ENCODE peak calls at places on chromosomes 4 and X, in four cellular contexts. O is keratinocyte, K is testis, J is left lung. P is an unnamed sample.

GRCh38 chrX:39728025-39728424 is 369.7 kb downstream of the BCOR start:
- DNase-seq in K (no peak), O (no peak), J (no peak), P (no peak)

GRCh38 chr4:41413670-41414069 is 124.3 kb upstream of the LIMCH1 start:
- DNase-seq in J (no peak), O (no peak), K (no peak), P (peak; percentile 72)

GRCh38 chrX:1384738-1385250 is 7.1 kb downstream of the SLC25A6 start:
- DNase-seq in O (no peak), K (peak; percentile 14), J (no peak), P (no peak)

GRCh38 chr4:53717064-53717549 is 125.8 kb upstream of the LNX1 start:
- DNase-seq in J (no peak), K (no peak), O (no peak), P (peak; percentile 69)

GRCh38 chrX:56963377-56963776 is 32.0 kb downstream of the SPIN3 start:
- DNase-seq in J (no peak), O (no peak), K (no peak), P (no peak)

GRCh38 chr4:75658881-75659280 is 14.3 kb downstream of the G3BP2 start:
- DNase-seq in O (no peak), K (no peak), J (no peak), P (peak; percentile 37)

GRCh38 chr4:122450847-122451246 is 5.7 kb downstream of the IL2 start:
- DNase-seq in O (no peak), K (peak; percentile 36), J (no peak), P (peak; percentile 33)

GRCh38 chr4:157634057-157634456 is 413.5 kb downstream of the GRIA2 start:
- DNase-seq in J (peak; percentile 15), O (no peak), K (no peak), P (no peak)

GRCh38 chr4:1408418-1408817 is 2.2 kb upstream of the NKX1-1 start:
- DNase-seq in O (no peak), J (peak; percentile 44), K (no peak), P (no peak)

GRCh38 chrX:70166601-70167590 is 10.4 kb upstream of the DGAT2L6 start:
- DNase-seq in K (no peak), J (no peak), O (peak; percentile 41), P (peak; percentile 78)

GRCh38 chr4:158741622-158742021 is 18.4 kb upstream of the PPID start:
- DNase-seq in K (no peak), O (no peak), J (no peak), P (no peak)

GRCh38 chrX:46576458-46576857 is 2.9 kb downstream of the CHST7 start:
- DNase-seq in K (peak; percentile 22), O (no peak), J (no peak), P (peak; percentile 39)

GRCh38 chrX:13463608-13464007 is 105.8 kb upstream of the EGFL6 start:
- DNase-seq in O (no peak), K (no peak), J (no peak), P (peak; percentile 93)

GRCh38 chr4:126441173-126441810 is 1126.5 kb downstream of the FAT4 start:
- DNase-seq in O (no peak), K (no peak), J (no peak), P (no peak)

GRCh38 chrX:135639066-135639815 is 74.2 kb upstream of the CT45A1 start:
- DNase-seq in J (no peak), K (no peak), O (no peak), P (no peak)

GRCh38 chr4:6892909-6893202 is 16.8 kb upstream of the TBC1D14 start:
- DNase-seq in O (no peak), K (no peak), J (no peak), P (no peak)

GRCh38 chr4:173478136-173478860 is 51.7 kb downstream of the HAND2 start:
- DNase-seq in K (no peak), J (no peak), O (no peak), P (peak; percentile 88)

GRCh38 chr4:2767046-2767704 is 11.0 kb upstream of the TNIP2 start:
- DNase-seq in J (peak; percentile 42), O (no peak), K (no peak), P (no peak)

GRCh38 chr4:20318011-20318898 is 66.5 kb downstream of the SLIT2 start:
- DNase-seq in O (no peak), J (no peak), K (no peak), P (peak; percentile 53)

GRCh38 chr4:123421227-123421941 is 24.8 kb downstream of the SPRY1 start:
- DNase-seq in K (no peak), O (no peak), J (no peak), P (peak; percentile 73)

GRCh38 chr4:4384837-4385236 is 2.1 kb upstream of the NSG1 start:
- DNase-seq in J (no peak), O (no peak), K (peak; percentile 68), P (no peak)

GRCh38 chr4:81260443-81261102 is 45.6 kb upstream of the PRKG2 start:
- DNase-seq in O (no peak), K (no peak), J (no peak), P (no peak)

GRCh38 chr4:98462487-98462886 is 195.9 kb downstream of the TSPAN5 start:
- DNase-seq in J (no peak), O (no peak), K (no peak), P (no peak)

GRCh38 chrX:95290455-95290854 is 1394.2 kb upstream of the DIAPH2 start:
- DNase-seq in J (no peak), K (no peak), O (no peak), P (no peak)

GRCh38 chr4:120446051-120446567 is 379.5 kb upstream of the MAD2L1 start:
- DNase-seq in J (no peak), K (no peak), O (no peak), P (no peak)

GRCh38 chr4:64000241-64000640 is 409.0 kb downstream of the TECRL start:
- DNase-seq in J (no peak), K (no peak), O (no peak), P (no peak)

GRCh38 chrX:1093586-1094538 is 118.6 kb downstream of the CRLF2 start:
- DNase-seq in O (no peak), K (no peak), J (no peak), P (no peak)

GRCh38 chr4:2786152-2786671 is 6.7 kb upstream of the SH3BP2 start:
- DNase-seq in O (no peak), J (no peak), K (no peak), P (no peak)

GRCh38 chr4:145786261-145786660 is 106.3 kb downstream of the C4orf51 start:
- DNase-seq in J (no peak), O (no peak), K (no peak), P (no peak)

GRCh38 chr4:37891221-37892159 is 606 bp downstream of the TBC1D1 start:
- DNase-seq in O (no peak), J (no peak), K (peak; percentile 47), P (peak; percentile 38)

GRCh38 chr4:2789801-2790582 is 2.9 kb upstream of the SH3BP2 start:
- DNase-seq in J (peak; percentile 70), K (no peak), O (no peak), P (no peak)

GRCh38 chr4:41939016-41939623 is 3.9 kb downstream of the TMEM33 start:
- DNase-seq in K (no peak), O (peak; percentile 82), J (no peak), P (peak; percentile 39)

GRCh38 chrX:120269379-120270035 is 18.9 kb downstream of the ZBTB33 start:
- DNase-seq in J (no peak), K (no peak), O (no peak), P (peak; percentile 11)

GRCh38 chr4:2276581-2277325 is 14.8 kb upstream of the MXD4 start:
- DNase-seq in J (peak; percentile 51), O (no peak), K (no peak), P (no peak)

GRCh38 chrX:38669425-38669824 is 108.1 kb downstream of the TSPAN7 start:
- DNase-seq in J (no peak), K (no peak), O (no peak), P (no peak)

GRCh38 chr4:26235500-26235899 is 85.3 kb upstream of the RBPJ start:
- DNase-seq in K (no peak), J (no peak), O (peak; percentile 35), P (peak; percentile 99)

GRCh38 chrX:154096140-154097002 is 1.1 kb downstream of the MECP2 start:
- DNase-seq in O (no peak), K (no peak), J (no peak), P (peak; percentile 60)

GRCh38 chr4:164959896-164960295 is 17.6 kb downstream of the TRIM61 start:
- DNase-seq in J (no peak), O (peak; percentile 72), K (no peak), P (no peak)
- H3K27ac ChIP-seq in J (no peak overlapping the region), O (peak overlapping the region; percentile 48), K (no peak overlapping the region), P (no peak overlapping the region)

DNA sequence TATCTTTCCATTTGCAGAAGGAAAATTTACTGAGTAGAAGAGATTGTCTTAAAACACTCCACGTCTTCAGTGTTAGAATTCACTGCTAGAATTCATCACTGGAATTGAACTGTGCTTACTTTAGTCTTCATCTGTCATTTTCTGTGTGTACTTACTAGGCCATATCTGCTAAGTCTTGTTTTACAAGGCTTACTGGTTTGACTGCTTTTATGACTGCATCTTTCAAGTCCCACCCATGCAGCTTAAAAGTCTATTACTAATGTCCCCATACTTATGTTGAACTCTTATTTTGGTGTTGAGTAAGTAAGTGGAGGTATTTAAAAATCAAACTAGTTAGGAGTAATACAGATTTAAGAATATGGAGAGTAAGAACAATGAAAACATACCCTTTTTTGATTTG is 14.6 kb downstream of the CLCN3 start:
- DNase-seq in K (no peak), J (no peak), O (no peak), P (no peak)
- H3K27ac ChIP-seq in K (no peak overlapping the region), J (no peak overlapping the region), O (no peak overlapping the region), P (no peak overlapping the region)

GRCh38 chr4:7902826-7903225 is 36.8 kb downstream of the AFAP1 start:
- DNase-seq in O (no peak), K (no peak), J (no peak), P (no peak)

GRCh38 chr4:7900351-7900750 is 39.3 kb downstream of the AFAP1 start:
- DNase-seq in K (no peak), J (peak; percentile 40), O (no peak), P (no peak)

GRCh38 chr4:7899184-7899583 is 40.5 kb downstream of the AFAP1 start:
- DNase-seq in O (no peak), J (no peak), K (no peak), P (no peak)

GRCh38 chr4:7902101-7902553 is 37.5 kb downstream of the AFAP1 start:
- DNase-seq in O (no peak), J (no peak), K (no peak), P (no peak)

DNA sequence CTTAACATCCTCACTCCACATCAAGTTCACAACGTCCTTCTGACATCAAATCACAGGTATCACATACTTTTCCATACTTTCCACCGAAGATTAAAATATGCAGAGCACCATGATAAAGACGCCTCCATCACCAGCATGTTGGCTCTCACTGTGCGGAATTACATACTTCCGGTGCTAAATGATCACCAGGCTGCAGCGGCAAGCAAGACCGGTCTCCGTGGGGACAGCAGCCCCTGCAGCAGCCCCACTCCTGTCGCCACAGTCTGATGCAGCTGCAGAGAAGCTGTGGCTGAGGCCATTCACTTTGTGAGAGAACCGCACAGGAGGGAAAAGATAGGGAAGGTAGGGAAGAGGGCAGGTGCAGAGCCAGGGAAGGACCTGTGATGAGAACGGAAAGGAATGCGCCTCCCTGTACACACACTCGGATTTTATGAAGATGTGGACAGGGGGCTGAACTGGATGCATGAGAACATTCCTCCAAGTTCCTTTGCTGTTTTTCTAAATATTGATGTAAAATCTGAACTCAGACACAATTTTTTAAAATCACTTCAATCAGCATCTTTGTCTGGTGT is 38.3 kb downstream of the AFAP1 start:
- DNase-seq in J (peak; percentile 35), K (no peak), O (no peak), P (peak; percentile 67)
- H3K27ac ChIP-seq in J (no peak overlapping the region), K (no peak overlapping the region), O (no peak overlapping the region), P (no peak overlapping the region)

GRCh38 chr4:92445127-92445526 is 141.4 kb downstream of the GRID2 start:
- DNase-seq in O (no peak), K (no peak), J (no peak), P (no peak)
- H3K27ac ChIP-seq in O (no peak overlapping the region), K (no peak overlapping the region), J (no peak overlapping the region), P (no peak overlapping the region)

P was measured in fibroblast of lung.